ENCODE peak calls at places on chromosomes 4 and X, in nine cellular contexts. T is tibial artery, I is dorsolateral prefrontal cortex, G is colonic mucosa, C is Calu3, H is upper lobe of left lung, N is neural progenitor cell, W is A549, R is transverse colon. M is an unnamed sample.
A peak's percentile ranks its signal among the peaks of the same experiment; 100 is the strongest.

GRCh38 chr4:182338731-182339130 is 95.5 kb downstream of the TENM3 start:
- DNase-seq in T (no peak), I (no peak), G (no peak), C (no peak), H (no peak), N (no peak), W (no peak), R (no peak), M (no peak)

GRCh38 chr4:48380583-48381167 is 39.3 kb downstream of the SLAIN2 start:
- DNase-seq in T (no peak), I (no peak), G (no peak), C (no peak), H (no peak), N (no peak), W (no peak), R (no peak), M (no peak)

GRCh38 chrX:110408949-110409588 is 50.4 kb downstream of the RTL9 start:
- DNase-seq in T (no peak), I (no peak), G (no peak), C (no peak), H (no peak), N (no peak), W (no peak), R (no peak), M (no peak)

GRCh38 chrX:49209434-49210251 is 9.7 kb upstream of the SYP start:
- DNase-seq in T (no peak), I (peak; percentile 68), G (no peak), C (no peak), H (no peak), N (no peak), W (no peak), R (no peak), M (peak; percentile 60)

GRCh38 chrX:140917354-140918115 is 84.9 kb upstream of the SPANXB1 start:
- DNase-seq in T (no peak), I (no peak), G (no peak), C (no peak), H (no peak), N (no peak), W (no peak), R (no peak), M (no peak)

GRCh38 chr4:30716671-30717207 is 3.4 kb upstream of the PCDH7 start:
- DNase-seq in T (no peak), I (no peak), G (peak; percentile 20), C (no peak), H (no peak), N (no peak), W (no peak), R (no peak), M (peak; percentile 5)

GRCh38 chr4:132169660-132170059 is 979.4 kb upstream of the PCDH10 start:
- DNase-seq in T (no peak), I (no peak), G (no peak), C (no peak), H (no peak), N (peak; percentile 34), W (no peak), R (no peak), M (no peak)

GRCh38 chr4:154329268-154329858 is 162.2 kb downstream of the DCHS2 start:
- DNase-seq in T (no peak), I (no peak), G (no peak), C (no peak), H (peak; percentile 17), N (peak; percentile 40), W (peak; percentile 25), R (no peak), M (peak; percentile 2)

GRCh38 chrX:72202792-72203401 is 21.3 kb downstream of the PIN4 start:
- DNase-seq in T (no peak), I (no peak), G (no peak), C (no peak), H (no peak), N (no peak), W (no peak), R (no peak), M (no peak)

GRCh38 chr4:1049591-1049905 is 38.1 kb downstream of the FGFRL1 start:
- DNase-seq in T (no peak), I (peak; percentile 29), G (no peak), C (no peak), H (peak; percentile 84), N (peak; percentile 5), W (no peak), R (peak; percentile 7), M (no peak)

GRCh38 chrX:4655743-4656142 is 942.3 kb upstream of the PRKX start:
- DNase-seq in T (no peak), I (no peak), G (no peak), C (peak; percentile 51), H (no peak), N (no peak), W (no peak), R (no peak), M (no peak)

GRCh38 chr4:28350485-28350884 is 1489.8 kb downstream of the STIM2 start:
- DNase-seq in T (no peak), I (no peak), G (no peak), C (no peak), H (no peak), N (no peak), W (no peak), R (no peak), M (no peak)

GRCh38 chrX:28920554-28920953 is 333.3 kb downstream of the IL1RAPL1 start:
- DNase-seq in T (no peak), I (no peak), G (no peak), C (no peak), H (no peak), N (no peak), W (no peak), R (no peak), M (no peak)

GRCh38 chr4:66704243-66704642 is 841.1 kb downstream of the CENPC start:
- DNase-seq in T (no peak), I (no peak), G (no peak), C (no peak), H (no peak), N (no peak), W (no peak), R (no peak), M (no peak)

GRCh38 chrX:153865685-153866084 is 20.3 kb downstream of the L1CAM start:
- DNase-seq in T (no peak), I (no peak), G (no peak), C (no peak), H (no peak), N (no peak), W (no peak), R (no peak), M (no peak)

DNA sequence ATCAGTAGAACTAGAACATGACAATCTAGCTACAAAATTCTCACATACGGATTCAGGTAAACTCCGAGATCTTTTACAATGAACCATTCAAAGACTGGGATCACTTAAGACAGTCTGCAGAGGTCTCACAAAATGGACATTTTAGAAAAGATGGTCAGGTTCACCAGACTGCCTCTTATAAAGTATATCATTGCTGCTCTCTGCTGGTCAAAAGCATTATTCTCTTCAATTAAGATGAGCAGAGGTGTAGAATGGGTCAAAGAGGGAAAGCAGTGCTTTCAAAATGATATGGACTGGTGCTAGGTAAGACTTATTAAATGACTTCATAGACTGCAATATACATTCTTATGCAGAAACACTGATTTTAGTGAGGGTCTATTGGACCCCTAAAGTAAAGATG is 434.7 kb downstream of the PACRGL start:
- DNase-seq in T (no peak), I (no peak), G (no peak), C (no peak), H (no peak), N (peak; percentile 37), W (peak; percentile 1), R (no peak), M (no peak)
- TF ChIP-seq CTCF in T (no peak), I (peak; percentile 46), G (peak; percentile 33), C (no peak), H (no peak), N (peak; percentile 50), W (no peak), R (peak; percentile 35), M (no peak)

DNA sequence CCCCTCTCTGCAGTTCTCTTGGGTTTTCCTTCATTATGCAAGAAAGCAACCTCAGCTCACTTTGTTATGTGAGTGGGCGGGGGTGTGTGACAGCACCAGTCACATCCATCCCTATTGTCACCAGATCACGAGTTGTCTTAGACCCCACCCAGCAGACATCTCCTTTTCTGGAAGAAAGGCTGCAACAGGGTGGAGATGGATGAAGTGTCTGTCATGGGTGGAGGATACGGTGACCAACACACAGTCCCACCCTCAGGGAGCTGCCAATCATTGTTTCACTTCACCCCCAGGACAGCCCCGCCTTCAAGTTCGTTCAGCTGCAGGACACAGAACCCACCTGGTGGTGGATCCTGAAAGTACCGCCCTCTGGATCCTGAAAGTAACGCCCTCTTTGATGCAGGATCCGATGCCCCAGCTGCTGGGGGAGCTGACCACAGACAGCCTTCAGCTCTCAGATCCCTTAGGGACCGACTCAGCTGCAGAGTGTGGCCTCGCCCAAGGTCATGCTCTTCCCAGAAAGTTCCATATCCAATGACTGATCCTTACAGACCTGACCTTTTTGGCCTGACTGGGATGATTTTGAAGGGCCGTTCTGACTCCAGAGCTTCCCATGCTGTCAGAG is 79.7 kb downstream of the SMIM20 start:
- DNase-seq in T (no peak), I (no peak), G (no peak), C (peak; percentile 10), H (no peak), N (peak; percentile 75), W (peak; percentile 33), R (peak; percentile 28), M (peak; percentile 60)
- TF ChIP-seq CTCF in T (no peak), I (no peak), G (no peak), C (no peak), H (no peak), N (peak; percentile 57), W (no peak), R (no peak), M (peak; percentile 43)

GRCh38 chrX:39815621-39816020 is 282.1 kb downstream of the BCOR start:
- DNase-seq in T (no peak), I (no peak), G (no peak), C (no peak), H (no peak), N (no peak), W (no peak), R (no peak), M (peak; percentile 58)

GRCh38 chrX:39811391-39811790 is 286.4 kb downstream of the BCOR start:
- DNase-seq in T (no peak), I (peak; percentile 62), G (no peak), C (no peak), H (no peak), N (peak; percentile 93), W (no peak), R (no peak), M (no peak)

GRCh38 chrX:39813631-39814246 is 284.0 kb downstream of the BCOR start:
- DNase-seq in T (peak; percentile 83), I (peak; percentile 66), G (peak; percentile 32), C (peak; percentile 17), H (peak; percentile 54), N (no peak), W (peak; percentile 50), R (peak; percentile 40), M (no peak)

GRCh38 chrX:39816871-39817731 is 280.7 kb downstream of the BCOR start:
- DNase-seq in T (no peak), I (peak; percentile 63), G (no peak), C (no peak), H (no peak), N (peak; percentile 68), W (no peak), R (no peak), M (no peak)

GRCh38 chrX:39814391-39814790 is 283.4 kb downstream of the BCOR start:
- DNase-seq in T (no peak), I (no peak), G (peak; percentile 26), C (peak; percentile 13), H (no peak), N (no peak), W (peak; percentile 38), R (peak; percentile 27), M (peak; percentile 57)
- TF ChIP-seq CTCF in T (peak; percentile 34), I (peak; percentile 47), G (peak; percentile 33), C (peak; percentile 20), H (peak; percentile 32), N (peak; percentile 56), W (peak; percentile 53), R (peak; percentile 36), M (peak; percentile 55)

GRCh38 chrX:85309717-85310116 is 65.9 kb downstream of the ZNF711 start:
- DNase-seq in T (no peak), I (no peak), G (no peak), C (no peak), H (no peak), N (peak; percentile 6), W (peak; percentile 6), R (no peak), M (no peak)
- TF ChIP-seq CTCF in T (no peak), I (no peak), G (no peak), C (peak; percentile 35), H (no peak), N (peak; percentile 12), W (no peak), R (no peak), M (no peak)